ENCODE peak calls at places on chromosomes 3 and 15, in five cellular contexts. Y is nephron progenitor cell, A is MCF 10A, R is RWPE1, F is heart left ventricle. L is an unnamed sample.

GRCh38 chr15:52679232-52680040 is at the start of gene ATOSA:
- DNase-seq in A (peak), Y (peak), R (peak), F (peak), L (peak)

GRCh38 chr3:149736180-149737100 is 15.8 kb downstream of the COMMD2 start:
- DNase-seq in R (peak), A (peak), F (no peak), Y (no peak), L (no peak)

GRCh38 chr15:77580991-77581682 is 51.6 kb downstream of the LINGO1 start:
- DNase-seq in F (peak), A (peak), Y (no peak), R (no peak), L (no peak)

GRCh38 chr15:61079529-61079928 is 149.6 kb downstream of the RORA start:
- DNase-seq in R (no peak), A (no peak), Y (no peak), F (no peak), L (no peak)

GRCh38 chr15:58931985-58932384 is 1.5 kb downstream of the SLTM start:
- DNase-seq in R (no peak), A (peak), Y (no peak), F (peak), L (peak)

GRCh38 chr15:27244047-27244446 is 273.1 kb downstream of the GABRG3 start:
- DNase-seq in F (no peak), A (no peak), Y (no peak), R (no peak), L (no peak)

GRCh38 chr15:70339551-70340517 is 242.1 kb upstream of the TLE3 start:
- DNase-seq in A (no peak), F (peak), R (no peak), Y (no peak), L (no peak)

GRCh38 chr3:194906229-194906629 is 220.5 kb downstream of the FAM43A start:
- DNase-seq in A (peak), F (no peak), Y (no peak), R (no peak), L (no peak)

GRCh38 chr3:157127831-157128767 is 31.8 kb downstream of the CCNL1 start:
- DNase-seq in Y (no peak), F (no peak), R (peak), A (peak), L (peak)

GRCh38 chr3:134325722-134326121 is 48.5 kb downstream of the AMOTL2 start:
- DNase-seq in A (peak), R (no peak), F (no peak), Y (no peak), L (no peak)

GRCh38 chr3:113736548-113737089 is 9.4 kb downstream of the NAA50 start:
- DNase-seq in Y (no peak), R (peak), F (no peak), A (peak), L (peak)

GRCh38 chr3:16704938-16705337 is 99.7 kb upstream of the DAZL start:
- DNase-seq in R (no peak), Y (no peak), A (no peak), F (no peak), L (no peak)

GRCh38 chr3:188546835-188547670 is 393.1 kb downstream of the LPP start:
- DNase-seq in A (peak), R (peak), F (no peak), Y (no peak), L (no peak)

GRCh38 chr3:149801639-149802038 is 9.3 kb upstream of the ANKUB1 start:
- DNase-seq in A (no peak), Y (no peak), R (no peak), F (no peak), L (no peak)

GRCh38 chr15:73994912-73995622 is 551 bp downstream of the PML start:
- DNase-seq in A (peak), Y (no peak), F (peak), R (no peak), L (no peak)

GRCh38 chr3:9994086-9994844 is 7.6 kb upstream of the EMC3 start:
- DNase-seq in Y (no peak), R (no peak), A (peak), F (no peak), L (no peak)

GRCh38 chr15:31320022-31320421 is 6.6 kb upstream of the KLF13 start:
- DNase-seq in R (no peak), F (no peak), A (no peak), Y (no peak), L (no peak)

GRCh38 chr15:38208779-38209178 is 43.9 kb upstream of the SPRED1 start:
- DNase-seq in F (no peak), A (no peak), Y (no peak), R (no peak), L (no peak)

DNA sequence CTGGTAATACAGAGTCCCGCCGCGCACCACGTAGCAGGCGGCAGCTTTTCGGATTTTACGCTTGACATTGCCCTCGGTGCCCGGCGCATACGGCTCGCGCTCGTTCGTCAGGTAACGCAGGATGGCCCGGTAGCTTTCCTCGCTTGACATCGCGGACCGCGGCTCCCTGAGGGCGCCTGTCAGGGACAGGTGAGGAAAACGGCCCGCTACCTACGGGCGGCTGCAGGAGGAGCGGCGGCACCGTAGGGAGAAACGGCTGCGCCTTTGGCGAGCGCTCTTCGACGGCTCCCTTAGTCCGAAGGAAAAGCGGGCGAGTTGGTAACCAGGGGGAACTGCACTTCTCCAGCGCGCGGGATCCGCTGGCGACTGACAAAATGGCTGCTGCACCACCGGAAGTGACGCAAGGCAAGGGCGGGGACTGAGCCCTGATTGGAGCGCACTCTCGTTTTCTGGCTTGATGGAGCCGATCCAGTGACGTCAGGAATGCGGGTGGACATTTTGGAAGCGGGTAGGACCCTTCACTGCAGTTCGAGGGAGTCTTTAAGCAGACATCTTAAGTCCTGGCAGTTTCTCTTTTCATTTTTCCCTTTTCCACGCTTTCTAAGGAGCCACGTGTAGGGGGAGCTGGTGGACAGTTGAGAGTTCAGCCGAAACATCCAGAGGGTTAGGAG is at the start of gene ZBTB11:
- DNase-seq in F (peak), R (peak), Y (peak), A (peak), L (peak)
- TF ChIP-seq CTCF in F (peak), R (peak), Y (peak), A (peak), L (peak)

GRCh38 chr15:78915341-78916087 is 29.3 kb downstream of the CTSH start:
- DNase-seq in R (no peak), Y (no peak), F (peak), A (no peak), L (peak)

GRCh38 chr15:78913012-78913411 is 31.8 kb downstream of the CTSH start:
- DNase-seq in R (no peak), F (no peak), A (no peak), Y (no peak), L (no peak)

GRCh38 chr15:78910836-78911235 is 34.0 kb downstream of the CTSH start:
- DNase-seq in Y (no peak), R (no peak), F (no peak), A (no peak), L (no peak)

GRCh38 chr15:78917888-78918287 is 27.0 kb downstream of the CTSH start:
- DNase-seq in A (no peak), R (no peak), Y (no peak), F (no peak), L (no peak)

DNA sequence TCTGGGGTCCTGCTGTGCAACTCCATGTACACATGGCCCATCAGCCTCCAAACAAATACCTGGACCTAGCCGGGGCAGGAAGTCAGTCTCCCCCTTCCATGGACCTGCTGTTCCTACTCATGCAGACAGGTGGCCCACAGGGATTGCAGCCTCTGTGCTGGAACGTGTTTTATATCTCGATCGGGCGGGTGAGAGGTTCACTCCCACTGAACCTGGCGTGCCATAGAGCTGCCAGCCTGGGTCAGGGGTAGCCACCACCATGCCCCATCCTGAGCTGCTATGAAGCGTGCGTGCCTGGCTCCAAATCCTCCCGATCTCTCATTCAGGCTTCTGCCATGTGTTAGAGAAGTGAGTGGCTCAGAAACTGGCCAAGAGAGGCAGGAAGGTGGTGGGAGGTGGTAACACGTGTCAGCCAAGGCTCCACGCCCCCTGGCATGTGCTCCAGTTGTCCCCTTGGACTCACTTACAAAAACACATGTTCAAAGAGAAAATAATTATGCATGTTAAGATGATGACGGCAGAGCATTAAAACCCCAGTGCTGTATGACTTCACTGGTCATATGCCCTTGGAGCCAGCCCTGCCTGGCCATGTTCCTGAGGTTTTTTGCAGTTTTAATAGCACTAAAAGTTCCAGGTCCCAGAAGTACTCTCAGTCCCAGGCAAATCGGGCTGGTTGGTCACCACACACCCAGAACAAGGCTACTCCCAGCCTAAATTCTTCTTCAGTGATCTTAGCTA is 30.6 kb downstream of the CTSH start:
- DNase-seq in F (no peak), R (peak), A (no peak), Y (no peak), L (peak)
- TF ChIP-seq CTCF in F (peak), R (peak), A (peak), Y (no peak), L (no peak)

GRCh38 chr3:128482857-128483656 is 9.9 kb downstream of the GATA2 start:
- DNase-seq in R (peak), Y (peak), A (no peak), F (peak), L (no peak)
- TF ChIP-seq CTCF in R (no peak), Y (no peak), A (no peak), F (no peak), L (no peak)

DNA sequence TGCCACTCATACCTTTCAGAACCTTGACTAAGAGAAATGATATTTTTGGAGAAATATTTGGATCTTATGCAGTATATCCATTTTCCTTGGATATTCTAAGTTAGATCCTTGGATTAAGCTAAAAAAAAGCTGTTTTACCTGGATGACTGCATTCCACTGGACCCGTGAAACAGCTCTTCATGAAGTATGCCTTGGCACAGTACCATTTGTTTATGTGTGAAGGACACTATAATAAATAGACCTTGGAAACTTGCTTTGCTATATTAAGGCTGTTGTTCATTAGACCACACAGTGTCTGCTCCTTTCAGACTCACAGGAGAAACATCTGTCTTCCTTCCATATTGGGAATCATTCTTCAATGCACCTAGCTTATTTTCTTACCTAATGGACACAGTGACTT is 651.0 kb upstream of the TGFBR2 start:
- DNase-seq in F (no peak), A (no peak), Y (no peak), R (no peak), L (no peak)
- TF ChIP-seq CTCF in F (no peak), A (no peak), Y (no peak), R (no peak), L (no peak)

DNA sequence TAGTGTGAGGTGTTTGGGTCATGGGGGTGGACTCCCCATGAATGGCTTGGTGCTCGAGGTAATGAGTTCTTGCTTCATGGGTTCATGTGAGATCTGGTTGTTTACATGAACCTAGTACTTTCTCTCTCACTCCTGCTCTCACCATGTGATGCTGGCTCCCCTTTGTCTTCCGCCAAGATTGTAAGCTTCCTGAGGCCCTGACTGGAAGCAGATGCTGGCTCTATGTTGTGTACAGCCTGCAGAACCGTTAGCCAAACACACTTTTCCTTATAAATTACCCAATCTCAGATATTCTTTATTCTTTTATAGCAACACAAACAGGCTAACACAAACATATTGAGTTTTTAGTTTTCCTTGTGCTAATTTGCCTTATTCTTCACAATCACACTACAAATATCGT is 3.2 kb upstream of the CSPG5 start:
- DNase-seq in A (no peak), R (no peak), Y (no peak), F (no peak), L (no peak)
- TF ChIP-seq CTCF in A (no peak), R (no peak), Y (no peak), F (no peak), L (no peak)

L was measured in GM10248.